ENCODE peak calls at places on chromosome 19, in seven cellular contexts. C is suprapubic skin, K is transverse colon, A is breast epithelium, L is esophagus muscularis mucosa, B is SK-N-SH, D is sigmoid colon. U is an unnamed sample.

GRCh38 chr19:17997969-17998826 is 9.8 kb upstream of the ARRDC2 start:
- DNase-seq in C (no peak), K (peak), A (no peak), L (no peak), B (no peak), D (no peak), U (no peak)

GRCh38 chr19:16141043-16141442 is 2.4 kb upstream of the HSH2D start:
- DNase-seq in C (no peak), K (peak), A (no peak), L (no peak), B (no peak), D (no peak), U (peak)

GRCh38 chr19:848457-848921 is 3.6 kb upstream of the ELANE start:
- DNase-seq in C (no peak), K (no peak), A (no peak), L (no peak), B (no peak), D (no peak), U (peak)

GRCh38 chr19:31054430-31054829 is 294.8 kb downstream of the TSHZ3 start:
- DNase-seq in C (no peak), K (peak), A (no peak), L (peak), B (peak), D (no peak), U (peak)

GRCh38 chr19:37817180-37817911 is 38.0 kb upstream of the ZNF573 start:
- DNase-seq in C (peak), K (peak), A (peak), L (peak), B (peak), D (peak), U (no peak)

GRCh38 chr19:3359850-3360493 is 6.4 kb upstream of the NFIC start:
- DNase-seq in C (no peak), K (no peak), A (no peak), L (no peak), B (peak), D (no peak), U (no peak)

GRCh38 chr19:45597425-45598111 is 4.4 kb downstream of the GPR4 start:
- DNase-seq in C (no peak), K (no peak), A (no peak), L (no peak), B (no peak), D (no peak), U (no peak)

GRCh38 chr19:57648336-57649003 is 15.5 kb downstream of the ZNF211 start:
- DNase-seq in C (no peak), K (no peak), A (no peak), L (peak), B (peak), D (no peak), U (no peak)

GRCh38 chr19:33429891-33430673 is 56.6 kb downstream of the CEBPG start:
- DNase-seq in C (peak), K (no peak), A (peak), L (no peak), B (no peak), D (peak), U (no peak)

GRCh38 chr19:31264379-31264778 is 84.9 kb downstream of the TSHZ3 start:
- DNase-seq in C (peak), K (no peak), A (no peak), L (no peak), B (no peak), D (peak), U (no peak)

GRCh38 chr19:49691243-49692101 is 556 bp downstream of the CPT1C start:
- DNase-seq in C (no peak), K (no peak), A (no peak), L (no peak), B (peak), D (no peak), U (no peak)

GRCh38 chr19:38455031-38455430 is 21.5 kb downstream of the RYR1 start:
- DNase-seq in C (no peak), K (no peak), A (no peak), L (no peak), B (no peak), D (no peak), U (no peak)

GRCh38 chr19:17328517-17329060 is 6.1 kb downstream of the ANO8 start:
- DNase-seq in C (no peak), K (no peak), A (no peak), L (no peak), B (no peak), D (no peak), U (no peak)

GRCh38 chr19:19087676-19088075 is 23.9 kb downstream of the SLC25A42 start:
- DNase-seq in C (no peak), K (no peak), A (no peak), L (no peak), B (no peak), D (no peak), U (no peak)

GRCh38 chr19:45444318-45445041 is 20.8 kb upstream of the ERCC1 start:
- DNase-seq in C (peak), K (peak), A (peak), L (peak), B (peak), D (peak), U (peak)

GRCh38 chr19:4676955-4677731 is 7.0 kb upstream of the MYDGF start:
- DNase-seq in C (no peak), K (peak), A (no peak), L (no peak), B (peak), D (peak), U (peak)

GRCh38 chr19:19822148-19822429 is 539 bp upstream of the ZNF506 start:
- DNase-seq in C (no peak), K (peak), A (no peak), L (no peak), B (peak), D (peak), U (no peak)

GRCh38 chr19:8090932-8091331 is 38.4 kb downstream of the CCL25 start:
- DNase-seq in C (no peak), K (no peak), A (no peak), L (no peak), B (no peak), D (no peak), U (no peak)

GRCh38 chr19:7859766-7860165 is 14.4 kb downstream of the PRR36 start:
- DNase-seq in C (no peak), K (no peak), A (no peak), L (no peak), B (no peak), D (no peak), U (no peak)

GRCh38 chr19:43966079-43966694 is 15.2 kb downstream of the ZNF221 start:
- DNase-seq in C (no peak), K (no peak), A (no peak), L (no peak), B (no peak), D (no peak), U (no peak)

GRCh38 chr19:5903502-5904301 is at the start of gene NDUFA11:
- DNase-seq in C (peak), K (peak), A (peak), L (peak), B (peak), D (peak), U (peak)

GRCh38 chr19:39401549-39402416 is 4.9 kb upstream of the ZFP36 start:
- DNase-seq in C (peak), K (peak), A (no peak), L (no peak), B (no peak), D (peak), U (no peak)

GRCh38 chr19:750640-751423 is at the start of gene MISP:
- DNase-seq in C (peak), K (peak), A (no peak), L (no peak), B (no peak), D (no peak), U (no peak)

GRCh38 chr19:47471733-47472457 is at the start of gene SLC8A2:
- DNase-seq in C (no peak), K (peak), A (peak), L (no peak), B (peak), D (peak), U (peak)

GRCh38 chr19:47471381-47471732 is 336 bp downstream of the SLC8A2 start:
- DNase-seq in C (no peak), K (no peak), A (no peak), L (no peak), B (no peak), D (no peak), U (no peak)

GRCh38 chr19:47469719-47470118 is 2.0 kb downstream of the SLC8A2 start:
- DNase-seq in C (no peak), K (no peak), A (no peak), L (no peak), B (no peak), D (no peak), U (no peak)

GRCh38 chr19:47469419-47469700 is 2.3 kb downstream of the SLC8A2 start:
- DNase-seq in C (no peak), K (no peak), A (no peak), L (no peak), B (no peak), D (no peak), U (no peak)

DNA sequence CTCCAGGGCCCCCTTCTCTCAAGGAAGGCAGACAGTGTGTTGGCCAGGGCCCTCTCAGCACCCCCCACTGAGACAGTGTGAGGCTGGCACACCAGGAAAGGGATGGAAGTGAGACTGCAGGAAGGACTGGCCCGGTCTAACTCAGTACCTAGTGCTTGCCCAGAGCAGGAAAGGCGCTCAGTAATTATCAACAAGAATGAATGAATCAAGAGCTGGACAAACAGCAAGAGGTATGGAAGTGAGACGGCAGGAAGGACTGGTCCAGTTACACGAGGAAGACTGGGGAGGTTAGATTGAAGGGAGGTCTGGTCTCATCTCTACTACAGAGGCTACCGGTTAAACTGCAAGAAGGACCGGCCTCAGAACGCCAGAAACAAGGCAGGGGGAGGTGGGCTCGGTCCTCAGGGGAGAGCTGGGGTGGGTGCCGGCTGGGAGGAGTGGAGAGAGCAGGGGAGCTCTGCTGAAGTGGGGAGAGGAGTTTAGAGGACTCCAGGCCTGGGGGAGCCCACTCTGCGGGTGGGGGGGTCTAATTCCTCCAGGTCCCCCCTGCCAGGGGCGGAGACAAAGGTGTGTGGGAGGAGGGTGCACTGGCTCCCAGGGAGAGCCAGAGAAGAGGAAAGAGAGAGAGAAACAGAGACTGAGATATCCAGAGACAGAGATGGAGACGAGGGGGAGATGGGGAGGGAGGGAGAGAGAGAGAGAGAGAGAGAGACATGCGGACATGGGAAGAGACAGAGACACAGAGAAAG is 1.1 kb downstream of the SLC8A2 start:
- DNase-seq in C (no peak), K (no peak), A (no peak), L (no peak), B (no peak), D (no peak), U (no peak)
- H3K4me3 ChIP-seq in C (no peak), K (peak), A (no peak), L (peak), B (no peak), D (peak), U (no peak)

DNA sequence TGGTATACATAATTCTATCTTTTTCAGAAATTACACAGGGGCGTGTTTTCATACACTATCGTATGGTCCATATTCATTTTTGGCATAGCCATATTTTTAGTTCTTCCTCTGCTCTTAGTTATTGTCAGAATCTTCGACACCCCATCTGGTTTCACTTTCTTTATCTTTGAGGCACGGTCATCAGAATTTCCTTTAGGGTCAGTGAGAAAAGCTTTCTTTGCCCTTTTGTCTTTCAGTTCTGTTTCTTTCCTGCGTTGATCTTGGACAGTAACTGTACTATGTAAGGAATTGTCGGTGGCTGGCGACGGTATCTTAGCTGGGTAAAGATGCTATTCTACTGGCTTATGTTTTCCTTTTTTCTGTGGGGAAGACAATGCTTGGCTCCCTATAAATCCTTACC is 10.6 kb upstream of the KIR2DL4 start:
- DNase-seq in C (no peak), K (no peak), A (no peak), L (no peak), B (no peak), D (peak), U (no peak)
- TF ChIP-seq POLR2AphosphoS5 in C (no peak), K (no peak), A (no peak), L (no peak), B (no peak), D (no peak), U (no peak)

DNA sequence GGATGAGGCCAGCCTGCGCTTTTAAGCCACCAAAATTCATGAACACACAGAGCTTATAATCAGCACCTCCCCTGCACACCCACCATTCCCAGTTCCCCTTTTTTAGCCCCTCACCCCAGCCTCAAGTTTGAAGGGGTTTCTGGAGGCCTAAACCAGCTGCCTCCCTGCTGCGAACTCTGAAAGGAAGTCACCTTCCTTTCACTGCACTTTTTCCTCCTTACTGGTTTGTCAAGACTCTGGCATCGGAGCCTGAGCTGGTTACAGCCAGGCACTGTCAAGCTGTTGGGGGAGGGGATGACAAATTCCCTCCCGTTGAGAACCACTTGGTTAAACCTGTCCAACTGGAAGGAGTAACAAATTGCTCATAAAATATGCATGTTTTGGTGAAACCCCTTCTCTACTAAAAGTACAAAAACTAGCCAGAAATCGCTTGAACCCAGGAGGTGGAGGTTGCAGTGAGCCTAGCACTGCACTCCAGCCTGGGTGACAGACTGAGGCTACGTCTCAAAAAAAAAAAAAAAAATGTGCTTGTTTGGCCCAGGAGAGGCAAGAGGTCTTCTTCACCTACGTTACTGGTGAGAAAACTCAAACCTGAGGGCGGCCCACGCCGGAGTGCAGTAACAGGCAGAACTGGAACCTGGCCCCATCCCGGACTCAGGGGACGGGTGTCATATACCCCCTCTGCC is 671 bp upstream of the ADAT3 start:
- DNase-seq in C (no peak), K (peak), A (peak), L (no peak), B (no peak), D (no peak), U (peak)
- H3K4me3 ChIP-seq in C (peak), K (peak), A (peak), L (peak), B (no peak), D (peak), U (peak)

GRCh38 chr19:2273356-2274184 is 8.4 kb downstream of the PEAK3 start:
- DNase-seq in C (peak), K (peak), A (peak), L (no peak), B (peak), D (peak), U (peak)
- TF ChIP-seq POLR2AphosphoS5 in C (peak), K (peak), A (peak), L (peak), B (no peak), D (peak), U (peak)

GRCh38 chr19:51005248-51005647 is 3.8 kb upstream of the KLK8 start:
- DNase-seq in C (no peak), K (no peak), A (no peak), L (no peak), B (no peak), D (no peak), U (no peak)

GRCh38 chr19:51003316-51003715 is 1.9 kb upstream of the KLK8 start:
- DNase-seq in C (no peak), K (no peak), A (no peak), L (no peak), B (peak), D (no peak), U (no peak)

GRCh38 chr19:51007488-51007887 is 6.1 kb upstream of the KLK8 start:
- DNase-seq in C (no peak), K (no peak), A (no peak), L (no peak), B (no peak), D (no peak), U (no peak)

GRCh38 chr19:51009061-51009891 is 7.9 kb upstream of the KLK8 start:
- DNase-seq in C (no peak), K (no peak), A (no peak), L (no peak), B (peak), D (peak), U (no peak)

GRCh38 chr19:51006406-51006805 is 5.0 kb upstream of the KLK8 start:
- DNase-seq in C (no peak), K (no peak), A (no peak), L (no peak), B (peak), D (peak), U (no peak)
- H3K4me3 ChIP-seq in C (no peak), K (no peak), A (no peak), L (no peak), B (no peak), D (no peak), U (no peak)

GRCh38 chr19:52923782-52924593 is 760 bp upstream of the ZNF888 start:
- DNase-seq in C (peak), K (peak), A (no peak), L (no peak), B (no peak), D (peak), U (peak)
- TF ChIP-seq POLR2AphosphoS5 in C (no peak), K (no peak), A (no peak), L (no peak), B (no peak), D (no peak), U (peak)

GRCh38 chr19:11208526-11209471 is 11.5 kb upstream of the KANK2 start:
- DNase-seq in C (no peak), K (no peak), A (no peak), L (no peak), B (peak), D (no peak), U (no peak)
- H3K4me3 ChIP-seq in C (no peak), K (no peak), A (no peak), L (no peak), B (no peak), D (no peak), U (no peak)

U was measured in HL-60.